ENCODE peak calls at places on chromosomes 12 and 14, in nine cellular contexts. A, Z, G, U, W, O, X, L and C are unnamed samples.
A peak's percentile ranks its signal among the peaks of the same experiment; 100 is the strongest.

GRCh38 chr12:124747426-124748161 is 116.1 kb downstream of the SCARB1 start:
- DNase-seq in X (no peak), O (peak; percentile 72), Z (peak; percentile 93), U (peak; percentile 95), W (no peak), G (no peak), L (no peak), A (no peak), C (no peak)

GRCh38 chr12:122981036-122981471 is 573 bp downstream of the ARL6IP4 start:
- DNase-seq in U (no peak), X (no peak), O (no peak), L (no peak), A (no peak), Z (no peak), G (no peak), W (no peak), C (no peak)

GRCh38 chr12:46956451-46957035 is 122.9 kb upstream of the PCED1B start:
- DNase-seq in U (peak; percentile 48), W (no peak), G (no peak), L (no peak), X (no peak), A (no peak), Z (peak; percentile 38), O (no peak), C (no peak)

GRCh38 chr12:19194963-19195362 is 65.4 kb downstream of the PLEKHA5 start:
- DNase-seq in Z (no peak), L (no peak), A (no peak), W (no peak), G (peak; percentile 29), O (no peak), U (no peak), X (no peak), C (no peak)

GRCh38 chr14:105878125-105878524 is 351.7 kb downstream of the TMEM121 start:
- DNase-seq in O (no peak), X (peak; percentile 15), Z (no peak), W (peak; percentile 12), G (no peak), A (no peak), L (peak; percentile 58), U (no peak), C (no peak)

GRCh38 chr14:47044841-47045240 is 393.3 kb upstream of the RPL10L start:
- DNase-seq in X (no peak), W (no peak), G (peak; percentile 71), U (no peak), A (no peak), Z (no peak), O (peak; percentile 14), L (no peak), C (no peak)

GRCh38 chr12:1445807-1446206 is 148.6 kb downstream of the FBXL14 start:
- DNase-seq in X (no peak), G (no peak), L (no peak), W (no peak), U (no peak), A (no peak), Z (no peak), O (no peak), C (no peak)

GRCh38 chr12:80107221-80107620 is 7.9 kb downstream of the OTOGL start:
- DNase-seq in O (no peak), X (no peak), W (no peak), L (no peak), U (peak; percentile 59), Z (no peak), G (no peak), A (no peak), C (no peak)

GRCh38 chr14:50520947-50521815 is 11.2 kb downstream of the MAP4K5 start:
- DNase-seq in A (no peak), L (no peak), O (peak; percentile 84), W (no peak), G (no peak), Z (peak; percentile 76), U (peak; percentile 74), X (no peak), C (no peak)

GRCh38 chr14:36663404-36664321 is 2.0 kb downstream of the PAX9 start:
- DNase-seq in Z (no peak), G (peak; percentile 18), U (peak; percentile 51), W (no peak), O (peak; percentile 17), L (no peak), A (no peak), X (peak; percentile 29), C (no peak)

GRCh38 chr12:100904270-100904669 is 109.7 kb downstream of the ANO4 start:
- DNase-seq in Z (no peak), U (peak; percentile 6), G (no peak), W (no peak), X (no peak), O (peak; percentile 36), A (no peak), L (no peak), C (peak; percentile 78)